ENCODE peak calls at places on chromosomes 4 and X, in ten cellular contexts. F is ovary, W is HCT116, H is NB4, Y is A549, A is lower leg skin, D is breast epithelium, E is transverse colon, T is tibial nerve, S is adrenal gland. O is an unnamed sample.

GRCh38 chrX:9786839-9787635 is 808 bp downstream of the SHROOM2 start:
- DNase-seq in T (no peak), D (no peak), Y (no peak), F (peak; percentile 54), A (no peak), H (no peak), E (no peak), S (peak; percentile 16), W (no peak), O (peak; percentile 45)

GRCh38 chrX:141894733-141895132 is 9.0 kb upstream of the MAGEC1 start:
- DNase-seq in S (no peak), A (no peak), Y (no peak), T (no peak), D (no peak), E (no peak), H (no peak), F (no peak), W (no peak), O (no peak)

GRCh38 chr4:71380721-71381120 is 41.9 kb downstream of the SLC4A4 start:
- DNase-seq in F (no peak), T (no peak), A (no peak), W (no peak), Y (no peak), H (no peak), D (no peak), E (no peak), S (no peak), O (no peak)

GRCh38 chrX:15675490-15675921 is 10.9 kb upstream of the CLTRN start:
- DNase-seq in A (peak; percentile 97), T (peak; percentile 65), F (peak; percentile 96), Y (peak; percentile 54), E (peak; percentile 91), W (peak; percentile 70), H (peak; percentile 79), S (peak; percentile 90), D (peak; percentile 77), O (no peak)

GRCh38 chr4:86031927-86032326 is 327.9 kb downstream of the MAPK10 start:
- DNase-seq in D (no peak), E (no peak), S (no peak), A (no peak), W (no peak), H (no peak), Y (no peak), F (no peak), T (no peak), O (no peak)

GRCh38 chr4:54228064-54228527 is 997 bp upstream of the PDGFRA start:
- DNase-seq in F (peak; percentile 92), T (peak; percentile 68), Y (peak; percentile 60), D (peak; percentile 68), E (peak; percentile 68), A (peak; percentile 95), S (peak; percentile 71), W (no peak), H (peak; percentile 40), O (no peak)

GRCh38 chrX:44344687-44345086 is 1.2 kb upstream of the EFHC2 start:
- DNase-seq in E (no peak), D (no peak), F (no peak), T (no peak), Y (no peak), H (peak; percentile 91), S (no peak), W (no peak), A (no peak), O (no peak)

GRCh38 chr4:97525236-97525635 is 618.0 kb downstream of the STPG2 start:
- DNase-seq in S (no peak), T (no peak), F (no peak), D (no peak), W (no peak), H (no peak), Y (no peak), E (no peak), A (no peak), O (no peak)

GRCh38 chr4:117481742-117482141 is 396.4 kb upstream of the TRAM1L1 start:
- DNase-seq in A (no peak), E (no peak), T (no peak), W (no peak), Y (no peak), S (no peak), H (no peak), D (no peak), F (no peak), O (no peak)

GRCh38 chr4:167903291-167903721 is 189.0 kb upstream of the ANXA10 start:
- DNase-seq in D (no peak), E (no peak), S (no peak), A (no peak), F (no peak), T (no peak), W (no peak), H (no peak), Y (peak; percentile 1), O (no peak)

GRCh38 chr4:20254517-20255250 is 3.0 kb downstream of the SLIT2 start:
- DNase-seq in H (no peak), T (peak; percentile 16), S (peak; percentile 39), A (peak; percentile 86), D (peak; percentile 49), Y (no peak), W (no peak), E (no peak), F (peak; percentile 30), O (no peak)

GRCh38 chr4:20253799-20254409 is 2.2 kb downstream of the SLIT2 start:
- DNase-seq in E (peak; percentile 12), A (peak; percentile 87), D (peak; percentile 50), W (no peak), S (peak; percentile 66), T (no peak), Y (no peak), H (no peak), F (peak; percentile 30), O (peak; percentile 42)

GRCh38 chr4:20252656-20253271 is 1.1 kb downstream of the SLIT2 start:
- DNase-seq in T (peak; percentile 20), F (peak; percentile 34), S (peak; percentile 50), D (peak; percentile 51), H (peak; percentile 9), W (no peak), A (peak; percentile 87), E (peak; percentile 11), Y (no peak), O (peak; percentile 51)

GRCh38 chr4:20251796-20252655 is at the start of gene SLIT2:
- DNase-seq in W (peak; percentile 24), D (peak; percentile 86), E (peak; percentile 81), T (peak; percentile 83), A (peak; percentile 96), F (peak; percentile 87), H (peak; percentile 80), S (peak; percentile 84), Y (peak; percentile 18), O (peak; percentile 76)

GRCh38 chr4:20253272-20253798 is 1.6 kb downstream of the SLIT2 start:
- DNase-seq in D (no peak), A (no peak), H (no peak), F (no peak), T (no peak), E (no peak), Y (no peak), W (no peak), S (no peak), O (no peak)
- H3K4me3 ChIP-seq in D (peak overlapping the region; percentile 66), A (peak overlapping the region; percentile 39), H (no peak overlapping the region), F (peak overlapping the region; percentile 71), T (peak overlapping the region; percentile 78), E (peak overlapping the region; percentile 70), Y (no peak overlapping the region), W (no peak overlapping the region), S (peak overlapping the region; percentile 21), O (peak overlapping the region; percentile 46)

DNA sequence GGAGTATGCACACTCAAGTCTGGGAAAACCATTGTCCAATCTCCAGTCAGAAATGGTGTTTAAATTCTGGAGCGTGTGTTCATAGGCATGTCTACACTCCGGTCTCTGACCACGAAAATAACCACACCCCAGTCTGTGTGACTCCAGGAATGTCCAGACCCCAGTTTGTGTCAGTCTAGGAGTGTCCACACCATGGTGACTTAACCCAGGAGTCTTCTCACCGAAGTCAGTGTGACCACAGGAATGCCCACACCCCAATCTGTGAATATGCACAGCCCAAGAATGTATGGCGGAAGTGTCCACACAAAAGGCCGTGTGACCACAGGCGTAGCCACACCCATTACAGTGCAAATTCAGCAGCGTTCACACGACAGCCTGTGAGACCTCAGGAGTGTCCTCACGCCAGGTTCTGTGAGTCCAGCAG is 11.4 kb downstream of the FTSJ1 start:
- DNase-seq in H (no peak), T (no peak), W (peak; percentile 90), S (no peak), Y (no peak), E (no peak), D (no peak), A (no peak), F (no peak), O (no peak)
- TF ChIP-seq POLR2A in H (no peak), T (no peak), W (no peak), S (no peak), Y (no peak), E (no peak), D (no peak), A (no peak), F (no peak), O (no peak)

DNA sequence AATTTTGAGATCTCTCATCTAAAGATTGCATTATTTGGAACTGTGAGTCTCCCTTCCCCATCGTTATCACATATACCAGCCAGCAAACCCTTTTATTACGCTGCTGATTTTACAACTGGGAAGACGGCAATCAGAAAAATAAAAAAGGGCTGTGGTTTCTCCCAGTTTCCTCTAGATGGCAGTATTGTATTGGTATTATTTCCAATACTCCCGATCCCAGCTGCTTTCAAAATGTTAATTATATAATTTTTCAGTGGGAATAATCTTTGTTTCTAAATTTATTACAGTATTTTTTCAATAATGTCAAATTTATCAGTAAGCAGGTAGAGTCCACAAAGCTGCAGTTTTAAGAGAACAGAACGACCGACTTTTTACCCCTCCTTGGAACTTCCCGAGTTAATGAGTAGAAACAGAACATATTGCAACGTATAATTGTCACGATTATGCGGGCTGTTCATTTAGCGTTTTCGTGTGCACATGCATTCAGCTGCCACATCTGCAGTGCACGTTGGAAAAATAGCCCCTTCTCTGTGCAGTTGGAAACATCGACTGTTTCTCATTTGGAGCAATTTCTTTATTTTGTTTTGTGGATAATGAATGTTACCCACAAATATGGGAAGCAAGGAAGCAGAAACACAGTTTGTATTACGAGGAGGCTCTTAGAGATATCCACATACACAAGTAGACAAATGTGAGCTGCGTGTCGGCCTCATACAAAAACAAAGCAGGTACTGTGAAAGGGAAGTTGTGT is 187.9 kb downstream of the STIM2 start:
- DNase-seq in E (no peak), Y (peak; percentile 53), T (no peak), D (no peak), A (peak; percentile 2), F (no peak), H (peak; percentile 53), S (no peak), W (peak; percentile 21), O (no peak)
- H3K4me3 ChIP-seq in E (peak overlapping the region; percentile 45), Y (peak overlapping the region; percentile 28), T (no peak overlapping the region), D (peak overlapping the region; percentile 37), A (no peak overlapping the region), F (no peak overlapping the region), H (peak overlapping the region; percentile 33), S (no peak overlapping the region), W (peak overlapping the region; percentile 40), O (peak overlapping the region; percentile 33)

GRCh38 chr4:1248262-1249147 is at the start of gene CTBP1:
- DNase-seq in W (peak; percentile 59), E (peak; percentile 84), Y (peak; percentile 82), D (peak; percentile 64), T (peak; percentile 60), S (peak; percentile 72), H (peak; percentile 87), A (peak; percentile 93), F (peak; percentile 90), O (peak; percentile 91)
- TF ChIP-seq POLR2A in W (peak; percentile 40), E (peak; percentile 56), Y (peak; percentile 49), D (no peak), T (peak; percentile 22), S (peak; percentile 45), H (peak; percentile 80), A (peak; percentile 49), F (peak; percentile 59), O (peak; percentile 62)